ENCODE peak calls at places on chromosomes 12 and 14, in six cellular contexts. W is cardiac muscle cell, C is cardiac fibroblast, J is fibroblast of the aortic adventitia, Q is left ventricle myocardium inferior, X is bronchial epithelial cell. K is an unnamed sample.

GRCh38 chr14:52342849-52343606 is 28.9 kb downstream of the PTGER2 start:
- DNase-seq in W (no peak), C (peak; percentile 54), J (peak; percentile 54), Q (no peak), X (peak; percentile 49), K (peak; percentile 61)

GRCh38 chr12:128797119-128798118 is 26.3 kb downstream of the SLC15A4 start:
- DNase-seq in W (no peak), C (peak; percentile 75), J (peak; percentile 75), Q (no peak), X (no peak), K (peak; percentile 21)

GRCh38 chr14:76887196-76887595 is 61.0 kb downstream of the LRRC74A start:
- DNase-seq in W (no peak), C (peak; percentile 11), J (peak; percentile 42), Q (no peak), X (no peak), K (no peak)

GRCh38 chr14:95045836-95046430 is 111.4 kb downstream of the DICER1 start:
- DNase-seq in W (no peak), C (no peak), J (no peak), Q (no peak), X (no peak), K (no peak)

GRCh38 chr14:21022686-21023085 is 2.2 kb downstream of the NDRG2 start:
- DNase-seq in W (no peak), C (no peak), J (no peak), Q (no peak), X (no peak), K (no peak)

GRCh38 chr12:28415755-28416154 is 225.5 kb downstream of the CCDC91 start:
- DNase-seq in W (no peak), C (peak; percentile 91), J (peak; percentile 90), Q (no peak), X (peak; percentile 71), K (peak; percentile 37)

GRCh38 chr12:47767197-47767724 is 5.8 kb upstream of the SLC48A1 start:
- DNase-seq in W (peak; percentile 57), C (peak; percentile 68), J (peak; percentile 59), Q (no peak), X (peak; percentile 57), K (no peak)

GRCh38 chr12:110698171-110698902 is 9.4 kb upstream of the HVCN1 start:
- DNase-seq in W (peak; percentile 74), C (peak; percentile 91), J (peak; percentile 84), Q (peak; percentile 77), X (peak; percentile 75), K (peak; percentile 30)

GRCh38 chr12:107759410-107759809 is 1.5 kb downstream of the PRDM4 start:
- DNase-seq in W (no peak), C (peak; percentile 89), J (peak; percentile 73), Q (no peak), X (peak; percentile 88), K (peak; percentile 63)

GRCh38 chr12:39235990-39236767 is 206.7 kb downstream of the KIF21A start:
- DNase-seq in W (no peak), C (peak; percentile 51), J (no peak), Q (no peak), X (peak; percentile 91), K (no peak)

GRCh38 chr12:98725481-98726247 is 80.6 kb downstream of the APAF1 start:
- DNase-seq in W (peak; percentile 58), C (peak; percentile 78), J (peak; percentile 68), Q (no peak), X (peak; percentile 45), K (no peak)

DNA sequence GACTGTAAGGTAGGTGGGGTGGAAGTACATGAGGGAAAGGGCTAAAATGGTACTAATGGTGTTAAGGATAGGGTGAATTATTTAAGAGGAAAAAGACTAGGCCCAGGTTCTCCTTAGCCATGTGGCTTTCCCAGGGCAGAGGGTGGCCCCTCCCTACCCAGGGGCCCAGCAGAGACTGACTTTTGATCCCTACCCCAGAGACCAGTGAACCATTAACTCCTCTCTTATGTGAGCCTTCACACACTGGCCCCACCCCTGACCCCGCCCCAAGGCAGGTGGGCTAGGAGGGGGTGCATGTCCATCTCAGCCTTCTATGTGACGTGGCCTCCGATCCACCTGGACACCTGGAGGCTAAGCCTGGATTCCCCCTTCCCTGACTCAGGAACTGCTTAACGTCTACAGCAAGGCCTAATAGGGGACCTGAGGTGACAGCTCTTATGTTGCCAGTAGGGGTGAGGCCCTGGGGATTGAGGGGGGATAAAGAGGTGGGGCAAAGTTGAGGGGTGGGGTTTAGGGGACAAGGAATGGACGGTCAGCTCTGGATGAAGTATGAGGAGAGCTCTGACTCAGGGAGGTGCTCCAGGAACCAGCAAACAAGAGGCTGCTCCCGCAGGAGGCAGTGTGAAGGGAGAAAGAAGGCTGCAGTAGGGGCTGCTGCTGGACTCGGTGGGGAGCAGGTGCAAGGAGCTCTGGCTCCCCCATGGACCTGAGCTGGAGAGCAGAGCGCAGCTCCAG is 765 bp downstream of the SLC39A5 start:
- DNase-seq in W (no peak), C (no peak), J (no peak), Q (no peak), X (no peak), K (no peak)
- H3K4me3 ChIP-seq in W (no peak overlapping the region), C (no peak overlapping the region), J (no peak overlapping the region), Q (no peak overlapping the region), X (no peak overlapping the region), K (no peak overlapping the region)

GRCh38 chr14:65470404-65470880 is 57.9 kb downstream of the FUT8 start:
- DNase-seq in W (no peak), C (no peak), J (no peak), Q (no peak), X (no peak), K (no peak)
- H3K4me3 ChIP-seq in W (no peak overlapping the region), C (no peak overlapping the region), J (no peak overlapping the region), Q (no peak overlapping the region), X (no peak overlapping the region), K (no peak overlapping the region)

DNA sequence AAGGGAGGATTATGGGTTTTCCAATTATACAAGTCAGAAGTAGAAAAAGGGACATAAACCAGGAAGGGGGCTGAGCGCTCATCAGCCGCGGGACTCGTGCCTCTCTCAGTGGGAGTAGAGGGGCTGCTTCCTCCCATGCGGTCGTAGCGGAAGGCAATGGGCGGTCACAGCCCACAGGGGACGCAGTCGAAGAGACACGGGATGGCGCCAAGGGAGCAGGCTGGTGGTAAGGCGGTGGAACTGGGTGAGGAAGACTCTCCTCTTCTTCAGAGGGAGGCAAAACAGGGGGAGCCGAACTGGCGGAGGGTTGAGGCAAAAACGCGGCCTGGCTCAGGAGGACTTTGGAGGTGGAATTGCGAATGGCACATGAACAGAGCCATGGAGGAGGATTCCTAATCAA is 677.7 kb downstream of the TMEM121 start:
- DNase-seq in W (no peak), C (no peak), J (no peak), Q (no peak), X (no peak), K (no peak)
- H3K4me3 ChIP-seq in W (no peak overlapping the region), C (no peak overlapping the region), J (no peak overlapping the region), Q (no peak overlapping the region), X (no peak overlapping the region), K (no peak overlapping the region)

GRCh38 chr12:52233462-52234141 is 559 bp downstream of the KRT7 start:
- DNase-seq in W (no peak), C (no peak), J (no peak), Q (no peak), X (no peak), K (no peak)
- H3K4me3 ChIP-seq in W (no peak overlapping the region), C (no peak overlapping the region), J (no peak overlapping the region), Q (peak overlapping the region; percentile 41), X (peak overlapping the region; percentile 47), K (no peak overlapping the region)

GRCh38 chr12:123149088-123149827 is 1.6 kb downstream of the PITPNM2 start:
- DNase-seq in W (no peak), C (peak; percentile 29), J (peak; percentile 20), Q (no peak), X (no peak), K (no peak)
- H3K4me3 ChIP-seq in W (no peak overlapping the region), C (peak overlapping the region; percentile 75), J (peak overlapping the region; percentile 68), Q (peak overlapping the region; percentile 92), X (no peak overlapping the region), K (peak overlapping the region; percentile 71)

GRCh38 chr14:30873308-30874119 is 845 bp upstream of the COCH start:
- DNase-seq in W (no peak), C (no peak), J (no peak), Q (no peak), X (no peak), K (no peak)
- H3K4me3 ChIP-seq in W (peak overlapping the region; percentile 54), C (no peak overlapping the region), J (no peak overlapping the region), Q (peak overlapping the region; percentile 76), X (no peak overlapping the region), K (peak overlapping the region; percentile 54)

GRCh38 chr12:95386056-95386455 is 87.9 kb upstream of the METAP2 start:
- DNase-seq in W (no peak), C (peak; percentile 47), J (peak; percentile 37), Q (no peak), X (peak; percentile 30), K (no peak)

GRCh38 chr12:95380997-95381786 is 92.8 kb upstream of the METAP2 start:
- DNase-seq in W (no peak), C (peak; percentile 30), J (peak; percentile 64), Q (no peak), X (no peak), K (no peak)

GRCh38 chr12:95385646-95386045 is 88.3 kb upstream of the METAP2 start:
- DNase-seq in W (no peak), C (peak; percentile 49), J (peak; percentile 80), Q (no peak), X (no peak), K (peak; percentile 38)

GRCh38 chr12:95385246-95385645 is 88.7 kb upstream of the METAP2 start:
- DNase-seq in W (no peak), C (peak; percentile 63), J (peak; percentile 78), Q (peak; percentile 17), X (peak; percentile 17), K (peak; percentile 67)

DNA sequence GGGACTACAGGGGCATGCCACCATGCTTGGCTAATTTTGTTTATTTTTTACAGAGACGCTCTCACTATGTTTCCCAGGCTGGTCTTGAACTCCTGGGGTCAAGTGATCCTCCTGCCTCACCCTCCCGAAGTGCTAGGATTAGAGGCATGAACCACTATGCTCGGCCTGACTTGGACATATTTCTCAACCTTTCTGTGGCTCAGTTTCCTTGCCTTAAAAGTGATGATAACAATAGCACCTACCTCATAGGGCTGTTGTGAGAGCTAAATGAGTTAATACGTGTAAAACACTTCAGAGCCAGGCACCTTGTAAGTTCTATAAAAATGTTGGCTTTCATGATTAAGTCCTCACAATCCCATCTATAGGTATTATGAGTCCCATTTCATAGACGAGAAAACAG is 89.2 kb upstream of the METAP2 start:
- DNase-seq in W (no peak), C (no peak), J (no peak), Q (no peak), X (no peak), K (no peak)
- H3K4me3 ChIP-seq in W (no peak overlapping the region), C (no peak overlapping the region), J (no peak overlapping the region), Q (peak overlapping the region; percentile 60), X (no peak overlapping the region), K (no peak overlapping the region)

GRCh38 chr12:112380663-112381420 is 1.4 kb downstream of the HECTD4 start:
- DNase-seq in W (peak; percentile 10), C (no peak), J (no peak), Q (no peak), X (no peak), K (no peak)
- H3K4me3 ChIP-seq in W (peak overlapping the region; percentile 83), C (peak overlapping the region; percentile 69), J (peak overlapping the region; percentile 78), Q (peak overlapping the region; percentile 99), X (peak overlapping the region; percentile 69), K (peak overlapping the region; percentile 71)

GRCh38 chr12:115405471-115405860 is 721.5 kb upstream of the TBX3 start:
- DNase-seq in W (no peak), C (no peak), J (no peak), Q (no peak), X (no peak), K (no peak)
- H3K4me3 ChIP-seq in W (no peak overlapping the region), C (no peak overlapping the region), J (no peak overlapping the region), Q (peak overlapping the region; percentile 8), X (no peak overlapping the region), K (no peak overlapping the region)

GRCh38 chr12:87025976-87026375 is 769.8 kb upstream of the MGAT4C start:
- DNase-seq in W (no peak), C (no peak), J (no peak), Q (no peak), X (no peak), K (no peak)
- H3K4me3 ChIP-seq in W (no peak overlapping the region), C (no peak overlapping the region), J (no peak overlapping the region), Q (no peak overlapping the region), X (no peak overlapping the region), K (no peak overlapping the region)